ENCODE peak calls at places on chromosomes 7 and 10, in five cellular contexts. S is GM20000; H is left ventricle myocardium superior; B is heart left ventricle; Q is CD8-positive, alpha-beta T cell. D is an unnamed sample.

GRCh38 chr10:88460601-88461000 is 122.5 kb downstream of the RNLS start:
- DNase-seq in S (no peak), H (no peak), B (no peak), Q (no peak), D (no peak)

GRCh38 chr7:23893172-23893941 is 183.3 kb downstream of the STK31 start:
- DNase-seq in S (no peak), H (no peak), B (no peak), Q (no peak), D (no peak)

GRCh38 chr10:88318803-88319202 is 264.3 kb downstream of the RNLS start:
- DNase-seq in S (no peak), H (no peak), B (no peak), Q (no peak), D (no peak)

GRCh38 chr7:127993317-127993716 is 37.9 kb downstream of the LRRC4 start:
- DNase-seq in S (no peak), H (no peak), B (no peak), Q (no peak), D (no peak)

GRCh38 chr10:88534072-88534665 is 48.9 kb downstream of the RNLS start:
- DNase-seq in S (no peak), H (no peak), B (no peak), Q (no peak), D (no peak)

GRCh38 chr7:44962483-44963251 is 16.1 kb downstream of the MYO1G start:
- DNase-seq in S (peak; percentile 35), H (peak; percentile 59), B (no peak), Q (no peak), D (no peak)

GRCh38 chr7:25897261-25897782 is 254.7 kb upstream of the NFE2L3 start:
- DNase-seq in S (no peak), H (no peak), B (no peak), Q (no peak), D (no peak)

GRCh38 chr10:125247576-125247975 is 87.2 kb upstream of the CTBP2 start:
- DNase-seq in S (no peak), H (no peak), B (no peak), Q (no peak), D (no peak)

D was measured in Jurkat, Clone E6-1.